ENCODE peak calls at places on chromosome 9, in five cellular contexts. One of them, this sample, is unnamed.
A peak's percentile ranks its signal among the peaks of the same experiment; 100 is the strongest.

GRCh38 chr9:134488901-134489280 is 152.7 kb upstream of the COL5A1 start:
- DNase-seq in stimulated activated CD8-positive, alpha-beta memory T cell treated with anti-CD3 and anti-CD28 coated beads, Interleukin-7, amount 100 ng/mL, for 1 hour: no peak
- DNase-seq in ovary: no peak
- DNase-seq in NCI-H1436: no peak
- DNase-seq in lower leg skin: peak; percentile 74
- DNase-seq in this sample: no peak

GRCh38 chr9:86519216-86519615 is 165.0 kb upstream of the TUT7 start:
- DNase-seq in lower leg skin: no peak
- DNase-seq in NCI-H1436: no peak
- DNase-seq in stimulated activated CD8-positive, alpha-beta memory T cell treated with anti-CD3 and anti-CD28 coated beads, Interleukin-7, amount 100 ng/mL, for 1 hour: no peak
- DNase-seq in ovary: no peak
- DNase-seq in this sample: peak; percentile 30

GRCh38 chr9:133954862-133955529 is 37.1 kb downstream of the VAV2 start:
- DNase-seq in lower leg skin: no peak
- DNase-seq in ovary: no peak
- DNase-seq in NCI-H1436: no peak
- DNase-seq in stimulated activated CD8-positive, alpha-beta memory T cell treated with anti-CD3 and anti-CD28 coated beads, Interleukin-7, amount 100 ng/mL, for 1 hour: no peak
- DNase-seq in this sample: no peak

GRCh38 chr9:137670391-137671195 is 51.8 kb downstream of the EHMT1 start:
- DNase-seq in stimulated activated CD8-positive, alpha-beta memory T cell treated with anti-CD3 and anti-CD28 coated beads, Interleukin-7, amount 100 ng/mL, for 1 hour: no peak
- DNase-seq in NCI-H1436: no peak
- DNase-seq in lower leg skin: no peak
- DNase-seq in ovary: no peak
- DNase-seq in this sample: no peak

GRCh38 chr9:14563902-14564578 is 129.2 kb downstream of the ZDHHC21 start:
- DNase-seq in stimulated activated CD8-positive, alpha-beta memory T cell treated with anti-CD3 and anti-CD28 coated beads, Interleukin-7, amount 100 ng/mL, for 1 hour: no peak
- DNase-seq in lower leg skin: no peak
- DNase-seq in ovary: no peak
- DNase-seq in NCI-H1436: peak; percentile 66
- DNase-seq in this sample: no peak

GRCh38 chr9:18605763-18606162 is 131.8 kb downstream of the ADAMTSL1 start:
- DNase-seq in ovary: peak; percentile 11
- DNase-seq in lower leg skin: no peak
- DNase-seq in NCI-H1436: no peak
- DNase-seq in stimulated activated CD8-positive, alpha-beta memory T cell treated with anti-CD3 and anti-CD28 coated beads, Interleukin-7, amount 100 ng/mL, for 1 hour: no peak
- DNase-seq in this sample: peak; percentile 55

GRCh38 chr9:81772144-81772543 is 82.8 kb upstream of the TLE1 start:
- DNase-seq in ovary: no peak
- DNase-seq in lower leg skin: no peak
- DNase-seq in NCI-H1436: no peak
- DNase-seq in stimulated activated CD8-positive, alpha-beta memory T cell treated with anti-CD3 and anti-CD28 coated beads, Interleukin-7, amount 100 ng/mL, for 1 hour: no peak
- DNase-seq in this sample: peak; percentile 43

GRCh38 chr9:21967707-21968106 is 26.5 kb downstream of the CDKN2A start:
- DNase-seq in ovary: no peak
- DNase-seq in lower leg skin: peak; percentile 60
- DNase-seq in stimulated activated CD8-positive, alpha-beta memory T cell treated with anti-CD3 and anti-CD28 coated beads, Interleukin-7, amount 100 ng/mL, for 1 hour: no peak
- DNase-seq in NCI-H1436: no peak
- DNase-seq in this sample: no peak

GRCh38 chr9:36731068-36731467 is 158.4 kb downstream of the MELK start:
- DNase-seq in lower leg skin: no peak
- DNase-seq in ovary: no peak
- DNase-seq in stimulated activated CD8-positive, alpha-beta memory T cell treated with anti-CD3 and anti-CD28 coated beads, Interleukin-7, amount 100 ng/mL, for 1 hour: no peak
- DNase-seq in NCI-H1436: no peak
- DNase-seq in this sample: no peak

GRCh38 chr9:102461441-102461840 is 533.7 kb upstream of the CYLC2 start:
- DNase-seq in ovary: no peak
- DNase-seq in stimulated activated CD8-positive, alpha-beta memory T cell treated with anti-CD3 and anti-CD28 coated beads, Interleukin-7, amount 100 ng/mL, for 1 hour: no peak
- DNase-seq in lower leg skin: no peak
- DNase-seq in NCI-H1436: no peak
- DNase-seq in this sample: no peak

GRCh38 chr9:4555251-4555650 is 65.0 kb downstream of the SLC1A1 start:
- DNase-seq in lower leg skin: no peak
- DNase-seq in ovary: no peak
- DNase-seq in NCI-H1436: no peak
- DNase-seq in stimulated activated CD8-positive, alpha-beta memory T cell treated with anti-CD3 and anti-CD28 coated beads, Interleukin-7, amount 100 ng/mL, for 1 hour: no peak
- DNase-seq in this sample: peak; percentile 6

GRCh38 chr9:121604242-121604641 is 47.2 kb upstream of the DAB2IP start:
- DNase-seq in lower leg skin: no peak
- DNase-seq in ovary: no peak
- DNase-seq in stimulated activated CD8-positive, alpha-beta memory T cell treated with anti-CD3 and anti-CD28 coated beads, Interleukin-7, amount 100 ng/mL, for 1 hour: no peak
- DNase-seq in NCI-H1436: no peak
- DNase-seq in this sample: no peak

GRCh38 chr9:95507456-95508241 is 9.1 kb downstream of the PTCH1 start:
- DNase-seq in lower leg skin: peak; percentile 87
- DNase-seq in stimulated activated CD8-positive, alpha-beta memory T cell treated with anti-CD3 and anti-CD28 coated beads, Interleukin-7, amount 100 ng/mL, for 1 hour: no peak
- DNase-seq in NCI-H1436: no peak
- DNase-seq in ovary: peak; percentile 61
- DNase-seq in this sample: peak; percentile 67

GRCh38 chr9:121838757-121839669 is 187.6 kb downstream of the DAB2IP start:
- DNase-seq in ovary: peak; percentile 30
- DNase-seq in NCI-H1436: no peak
- DNase-seq in stimulated activated CD8-positive, alpha-beta memory T cell treated with anti-CD3 and anti-CD28 coated beads, Interleukin-7, amount 100 ng/mL, for 1 hour: no peak
- DNase-seq in lower leg skin: peak; percentile 78
- DNase-seq in this sample: no peak

GRCh38 chr9:87193925-87194380 is 246.6 kb upstream of the GAS1 start:
- DNase-seq in ovary: no peak
- DNase-seq in stimulated activated CD8-positive, alpha-beta memory T cell treated with anti-CD3 and anti-CD28 coated beads, Interleukin-7, amount 100 ng/mL, for 1 hour: no peak
- DNase-seq in NCI-H1436: no peak
- DNase-seq in lower leg skin: no peak
- DNase-seq in this sample: peak; percentile 99

GRCh38 chr9:121557581-121558422 is 58.2 kb upstream of the GGTA1 start:
- DNase-seq in NCI-H1436: no peak
- DNase-seq in ovary: peak; percentile 51
- DNase-seq in stimulated activated CD8-positive, alpha-beta memory T cell treated with anti-CD3 and anti-CD28 coated beads, Interleukin-7, amount 100 ng/mL, for 1 hour: no peak
- DNase-seq in lower leg skin: peak; percentile 91
- DNase-seq in this sample: peak; percentile 91

GRCh38 chr9:83521017-83521810 is 17.0 kb downstream of the FRMD3 start:
- DNase-seq in ovary: no peak
- DNase-seq in lower leg skin: no peak
- DNase-seq in NCI-H1436: no peak
- DNase-seq in stimulated activated CD8-positive, alpha-beta memory T cell treated with anti-CD3 and anti-CD28 coated beads, Interleukin-7, amount 100 ng/mL, for 1 hour: no peak
- DNase-seq in this sample: no peak